ENCODE peak calls at places on chromosomes 12 and 14, in six cellular contexts. I is fibroblast of villous mesenchyme, Z is HS-27A, W is NCI-H460, E is LHCN-M2, H is AG09319. S is an unnamed sample.

GRCh38 chr14:72715910-72716268 is 178.0 kb downstream of the DPF3 start:
- DNase-seq in I (no peak), Z (no peak), W (no peak), E (no peak), H (no peak), S (no peak)

GRCh38 chr12:91058821-91059220 is 997 bp upstream of the KERA start:
- DNase-seq in I (peak), Z (no peak), W (no peak), E (peak), H (no peak), S (no peak)

GRCh38 chr12:1949771-1950470 is 31.5 kb upstream of the CACNA2D4 start:
- DNase-seq in I (peak), Z (no peak), W (no peak), E (no peak), H (no peak), S (no peak)

GRCh38 chr14:56087824-56088571 is 30.2 kb upstream of the PELI2 start:
- DNase-seq in I (no peak), Z (no peak), W (no peak), E (no peak), H (no peak), S (no peak)

GRCh38 chr12:104793280-104793679 is 164.8 kb downstream of the SLC41A2 start:
- DNase-seq in I (peak), Z (no peak), W (no peak), E (peak), H (peak), S (no peak)

GRCh38 chr12:20024194-20024593 is 344.1 kb upstream of the PDE3A start:
- DNase-seq in I (peak), Z (no peak), W (no peak), E (no peak), H (peak), S (no peak)

GRCh38 chr12:52925717-52926595 is 21.1 kb upstream of the KRT8 start:
- DNase-seq in I (no peak), Z (no peak), W (no peak), E (no peak), H (no peak), S (no peak)

GRCh38 chr12:104439137-104439536 is 17.6 kb upstream of the CHST11 start:
- DNase-seq in I (no peak), Z (no peak), W (no peak), E (no peak), H (no peak), S (no peak)

GRCh38 chr12:126890097-126890496 is 1376.9 kb upstream of the TMEM132C start:
- DNase-seq in I (no peak), Z (no peak), W (no peak), E (no peak), H (no peak), S (no peak)

GRCh38 chr12:111664510-111664909 is 21.2 kb downstream of the BRAP start:
- DNase-seq in I (no peak), Z (no peak), W (no peak), E (no peak), H (no peak), S (no peak)

GRCh38 chr12:93839076-93839475 is 161.9 kb downstream of the CRADD start:
- DNase-seq in I (no peak), Z (no peak), W (peak), E (no peak), H (no peak), S (no peak)

GRCh38 chr14:31208546-31209424 is 1.2 kb upstream of the HECTD1 start:
- DNase-seq in I (no peak), Z (no peak), W (no peak), E (no peak), H (no peak), S (no peak)

GRCh38 chr14:105502446-105503295 is 11.6 kb downstream of the TEDC1 start:
- DNase-seq in I (no peak), Z (no peak), W (no peak), E (no peak), H (no peak), S (no peak)

GRCh38 chr14:85564841-85565527 is 35.0 kb downstream of the FLRT2 start:
- DNase-seq in I (peak), Z (no peak), W (no peak), E (no peak), H (no peak), S (no peak)

GRCh38 chr14:64591809-64592208 is 42.0 kb downstream of the PPP1R36 start:
- DNase-seq in I (no peak), Z (no peak), W (no peak), E (peak), H (no peak), S (no peak)

GRCh38 chr14:105526781-105527380 is 498 bp downstream of the TMEM121 start:
- DNase-seq in I (no peak), Z (no peak), W (no peak), E (no peak), H (no peak), S (no peak)

GRCh38 chr12:81078469-81079196 is 754 bp downstream of the ACSS3 start:
- DNase-seq in I (peak), Z (no peak), W (peak), E (peak), H (no peak), S (no peak)

GRCh38 chr14:20295067-20295466 is 10.7 kb downstream of the TTC5 start:
- DNase-seq in I (no peak), Z (no peak), W (no peak), E (no peak), H (no peak), S (no peak)

GRCh38 chr12:61821381-61821780 is 438.8 kb upstream of the USP15 start:
- DNase-seq in I (peak), Z (no peak), W (no peak), E (no peak), H (no peak), S (no peak)

GRCh38 chr14:102088012-102088792 is 1.4 kb upstream of the HSP90AA1 start:
- DNase-seq in I (peak), Z (no peak), W (no peak), E (no peak), H (no peak), S (no peak)

GRCh38 chr12:26938660-26939185 is 453 bp downstream of the FGFR1OP2 start:
- DNase-seq in I (no peak), Z (no peak), W (no peak), E (no peak), H (no peak), S (no peak)

S was measured in neuronal stem cell.